ENCODE peak calls at places on chromosome 19, in four cellular contexts. One of them, this sample, is unnamed.

GRCh38 chr19:42030605-42031004 is 36.6 kb upstream of the ATP1A3 start:
- DNase-seq in HCT116: no peak
- DNase-seq in MM.1S: no peak
- DNase-seq in mesendoderm: no peak
- DNase-seq in this sample: no peak

GRCh38 chr19:31676271-31677004 is 327.2 kb upstream of the TSHZ3 start:
- DNase-seq in MM.1S: peak
- DNase-seq in HCT116: no peak
- DNase-seq in mesendoderm: peak
- DNase-seq in this sample: no peak

GRCh38 chr19:48751835-48752510 is 468 bp downstream of the FUT1 start:
- DNase-seq in MM.1S: no peak
- DNase-seq in HCT116: peak
- DNase-seq in mesendoderm: peak
- DNase-seq in this sample: no peak

GRCh38 chr19:48715681-48716171 is 3.8 kb downstream of the MAMSTR start:
- DNase-seq in MM.1S: no peak
- DNase-seq in mesendoderm: no peak
- DNase-seq in HCT116: no peak
- DNase-seq in this sample: no peak

GRCh38 chr19:13212759-13213330 is 62.6 kb downstream of the IER2 start:
- DNase-seq in MM.1S: peak
- DNase-seq in HCT116: peak
- DNase-seq in mesendoderm: peak
- DNase-seq in this sample: no peak

GRCh38 chr19:41528106-41528505 is 47.9 kb upstream of the CEACAM21 start:
- DNase-seq in MM.1S: no peak
- DNase-seq in mesendoderm: no peak
- DNase-seq in HCT116: no peak
- DNase-seq in this sample: no peak

GRCh38 chr19:28466107-28467045 is 746.6 kb downstream of the UQCRFS1 start:
- DNase-seq in HCT116: no peak
- DNase-seq in MM.1S: peak
- DNase-seq in mesendoderm: peak
- DNase-seq in this sample: peak

GRCh38 chr19:34241513-34242337 is 12.6 kb upstream of the GARRE1 start:
- DNase-seq in mesendoderm: peak
- DNase-seq in MM.1S: no peak
- DNase-seq in HCT116: no peak
- DNase-seq in this sample: no peak

GRCh38 chr19:41563847-41564514 is 12.0 kb upstream of the CEACAM21 start:
- DNase-seq in mesendoderm: peak
- DNase-seq in HCT116: no peak
- DNase-seq in MM.1S: no peak
- DNase-seq in this sample: no peak

DNA sequence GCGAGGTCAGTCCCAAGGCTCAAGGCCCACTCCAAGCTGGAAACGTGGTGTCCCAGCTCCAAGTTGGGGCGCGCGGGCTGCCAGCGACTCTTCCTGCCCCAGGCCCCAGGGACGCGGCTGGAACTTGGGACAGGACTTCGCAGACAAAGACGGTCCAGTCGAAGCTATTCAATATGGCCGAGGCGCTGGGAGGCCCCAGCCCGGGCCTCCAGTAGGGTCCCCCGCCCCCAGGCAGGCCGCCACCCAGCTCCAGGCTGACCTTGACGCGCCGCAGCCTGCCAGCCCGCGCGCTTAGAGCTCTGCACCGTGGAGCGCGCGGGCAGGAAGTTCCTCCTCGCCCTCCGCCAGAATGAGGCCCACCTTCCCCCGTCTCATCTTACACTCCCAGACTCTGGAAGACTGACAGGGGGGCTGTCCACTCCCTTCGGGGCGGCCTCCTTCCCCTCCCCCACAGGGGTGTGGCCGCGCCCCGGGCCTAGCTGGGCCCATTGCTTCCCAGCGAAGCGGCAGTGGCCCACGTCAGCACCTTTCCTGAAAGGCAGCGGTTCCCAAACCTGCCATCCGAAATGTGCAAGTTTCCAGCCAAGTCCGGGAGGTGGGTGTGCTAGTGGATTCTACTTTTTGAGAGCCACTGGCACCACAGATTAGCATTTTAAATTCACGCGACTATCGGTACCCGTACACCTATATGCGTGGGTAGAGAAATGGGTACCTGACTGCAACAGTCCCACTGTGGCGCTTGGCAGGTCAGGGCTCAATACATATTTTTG is at the start of gene CCDC8:
- DNase-seq in HCT116: no peak
- DNase-seq in MM.1S: no peak
- DNase-seq in mesendoderm: peak
- DNase-seq in this sample: no peak
- H3K27ac ChIP-seq in HCT116: no peak
- H3K27ac ChIP-seq in MM.1S: no peak
- H3K27ac ChIP-seq in mesendoderm: peak
- H3K27ac ChIP-seq in this sample: peak

GRCh38 chr19:8087876-8088275 is 35.3 kb downstream of the CCL25 start:
- DNase-seq in HCT116: no peak
- DNase-seq in mesendoderm: no peak
- DNase-seq in MM.1S: no peak
- DNase-seq in this sample: no peak

GRCh38 chr19:8090932-8091331 is 38.4 kb downstream of the CCL25 start:
- DNase-seq in mesendoderm: no peak
- DNase-seq in HCT116: no peak
- DNase-seq in MM.1S: no peak
- DNase-seq in this sample: no peak

GRCh38 chr19:8088752-8089663 is 36.4 kb downstream of the CCL25 start:
- DNase-seq in mesendoderm: peak
- DNase-seq in HCT116: no peak
- DNase-seq in MM.1S: no peak
- DNase-seq in this sample: no peak

GRCh38 chr19:8086849-8087248 is 34.3 kb downstream of the CCL25 start:
- DNase-seq in mesendoderm: no peak
- DNase-seq in MM.1S: no peak
- DNase-seq in HCT116: no peak
- DNase-seq in this sample: no peak

DNA sequence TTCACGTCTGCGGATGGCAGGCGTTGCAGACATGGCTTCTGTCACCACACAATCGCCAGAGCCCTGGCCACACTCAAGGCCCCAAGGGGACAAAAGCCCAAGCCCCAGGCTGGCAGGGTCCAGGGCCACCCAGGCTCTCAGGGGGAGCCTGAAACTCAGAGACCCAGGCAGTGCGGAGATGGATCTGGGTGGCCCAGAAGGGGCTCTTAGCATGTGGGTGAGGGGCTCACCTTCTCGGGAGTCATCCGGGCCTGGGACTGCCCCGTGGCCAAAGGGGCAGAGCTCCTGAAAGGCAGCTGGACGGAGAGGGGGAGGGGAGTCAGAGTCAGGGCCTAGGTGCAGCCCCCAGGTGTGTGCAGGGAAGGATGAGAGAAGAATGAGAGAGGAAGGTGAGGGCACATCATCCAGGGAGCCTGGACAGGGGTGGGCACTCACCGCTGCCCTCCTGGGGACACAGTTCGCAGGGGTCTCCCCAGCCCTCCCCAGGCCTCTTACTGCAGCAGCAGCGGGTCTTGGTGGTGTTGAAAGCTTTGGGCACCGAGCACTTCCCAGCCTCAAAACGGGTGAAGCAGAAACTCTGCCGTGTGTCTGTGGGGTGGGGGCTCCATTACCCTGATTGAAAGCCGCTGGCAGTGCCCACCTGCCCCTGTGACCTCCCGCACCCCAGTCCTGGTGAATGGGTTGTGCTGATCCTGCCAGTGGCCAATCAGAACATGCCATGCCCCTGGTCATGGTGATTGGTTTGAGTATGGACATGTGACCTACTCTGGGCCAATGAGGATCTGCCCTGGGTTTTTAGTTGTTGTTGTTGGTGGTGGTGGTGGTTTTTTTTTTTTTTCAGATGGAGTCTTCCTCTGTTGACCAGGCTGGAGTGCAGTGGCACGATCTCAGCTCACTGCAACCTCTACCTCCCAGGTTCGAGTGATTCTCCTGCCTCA is 37.4 kb downstream of the CCL25 start:
- DNase-seq in mesendoderm: peak
- DNase-seq in HCT116: no peak
- DNase-seq in MM.1S: no peak
- DNase-seq in this sample: no peak
- H3K9ac ChIP-seq in mesendoderm: no peak
- H3K9ac ChIP-seq in HCT116: no peak
- H3K9ac ChIP-seq in MM.1S: no peak
- H3K9ac ChIP-seq in this sample: no peak

GRCh38 chr19:18379803-18380747 is 5.9 kb upstream of the GDF15 start:
- DNase-seq in HCT116: peak
- DNase-seq in MM.1S: no peak
- DNase-seq in mesendoderm: peak
- DNase-seq in this sample: no peak
- H3K27ac ChIP-seq in HCT116: peak
- H3K27ac ChIP-seq in MM.1S: no peak
- H3K27ac ChIP-seq in mesendoderm: peak
- H3K27ac ChIP-seq in this sample: no peak

GRCh38 chr19:51368366-51369282 is at the start of gene CLDND2:
- DNase-seq in MM.1S: no peak
- DNase-seq in HCT116: no peak
- DNase-seq in mesendoderm: peak
- DNase-seq in this sample: no peak

GRCh38 chr19:51366050-51366998 is at the start of gene ETFB:
- DNase-seq in mesendoderm: peak
- DNase-seq in MM.1S: no peak
- DNase-seq in HCT116: peak
- DNase-seq in this sample: peak

GRCh38 chr19:51365211-51366049 is 758 bp downstream of the ETFB start:
- DNase-seq in HCT116: no peak
- DNase-seq in mesendoderm: no peak
- DNase-seq in MM.1S: no peak
- DNase-seq in this sample: no peak

GRCh38 chr19:51366999-51367564 is 894 bp upstream of the ETFB start:
- DNase-seq in MM.1S: no peak
- DNase-seq in HCT116: no peak
- DNase-seq in mesendoderm: no peak
- DNase-seq in this sample: no peak

GRCh38 chr19:51367565-51368365 is 1.0 kb downstream of the CLDND2 start:
- DNase-seq in HCT116: peak
- DNase-seq in mesendoderm: peak
- DNase-seq in MM.1S: no peak
- DNase-seq in this sample: peak
- H3K9ac ChIP-seq in HCT116: peak
- H3K9ac ChIP-seq in mesendoderm: peak
- H3K9ac ChIP-seq in MM.1S: no peak
- H3K9ac ChIP-seq in this sample: no peak

GRCh38 chr19:11924886-11925583 is at the start of gene ZNF700:
- DNase-seq in mesendoderm: peak
- DNase-seq in MM.1S: peak
- DNase-seq in HCT116: peak
- DNase-seq in this sample: peak
- H3K27ac ChIP-seq in mesendoderm: peak
- H3K27ac ChIP-seq in MM.1S: peak
- H3K27ac ChIP-seq in HCT116: peak
- H3K27ac ChIP-seq in this sample: peak

GRCh38 chr19:47372603-47373002 is 23.5 kb downstream of the DHX34 start:
- DNase-seq in mesendoderm: no peak
- DNase-seq in MM.1S: no peak
- DNase-seq in HCT116: no peak
- DNase-seq in this sample: no peak

GRCh38 chr19:47374876-47375693 is 26.0 kb downstream of the DHX34 start:
- DNase-seq in mesendoderm: no peak
- DNase-seq in MM.1S: no peak
- DNase-seq in HCT116: no peak
- DNase-seq in this sample: no peak

GRCh38 chr19:47371269-47371668 is 22.2 kb downstream of the DHX34 start:
- DNase-seq in MM.1S: no peak
- DNase-seq in HCT116: no peak
- DNase-seq in mesendoderm: no peak
- DNase-seq in this sample: no peak

GRCh38 chr19:47373246-47374240 is 24.4 kb downstream of the DHX34 start:
- DNase-seq in MM.1S: no peak
- DNase-seq in HCT116: no peak
- DNase-seq in mesendoderm: no peak
- DNase-seq in this sample: no peak

GRCh38 chr19:47369923-47370625 is 21.0 kb downstream of the DHX34 start:
- DNase-seq in MM.1S: no peak
- DNase-seq in HCT116: no peak
- DNase-seq in mesendoderm: no peak
- DNase-seq in this sample: no peak
- H3K9ac ChIP-seq in MM.1S: no peak
- H3K9ac ChIP-seq in HCT116: no peak
- H3K9ac ChIP-seq in mesendoderm: no peak
- H3K9ac ChIP-seq in this sample: no peak

GRCh38 chr19:21970466-21970865 is 40.3 kb downstream of the ZNF208 start:
- DNase-seq in MM.1S: no peak
- DNase-seq in mesendoderm: no peak
- DNase-seq in HCT116: no peak
- DNase-seq in this sample: no peak
- H3K27ac ChIP-seq in MM.1S: no peak
- H3K27ac ChIP-seq in mesendoderm: no peak
- H3K27ac ChIP-seq in HCT116: no peak
- H3K27ac ChIP-seq in this sample: no peak

GRCh38 chr19:39024875-39025641 is 7.3 kb downstream of the FBXO27 start:
- DNase-seq in MM.1S: no peak
- DNase-seq in mesendoderm: no peak
- DNase-seq in HCT116: no peak
- DNase-seq in this sample: no peak

GRCh38 chr19:39031368-39032163 is 783 bp downstream of the FBXO27 start:
- DNase-seq in MM.1S: peak
- DNase-seq in HCT116: peak
- DNase-seq in mesendoderm: peak
- DNase-seq in this sample: no peak

GRCh38 chr19:39032164-39032918 is at the start of gene FBXO27:
- DNase-seq in mesendoderm: peak
- DNase-seq in MM.1S: no peak
- DNase-seq in HCT116: peak
- DNase-seq in this sample: no peak

DNA sequence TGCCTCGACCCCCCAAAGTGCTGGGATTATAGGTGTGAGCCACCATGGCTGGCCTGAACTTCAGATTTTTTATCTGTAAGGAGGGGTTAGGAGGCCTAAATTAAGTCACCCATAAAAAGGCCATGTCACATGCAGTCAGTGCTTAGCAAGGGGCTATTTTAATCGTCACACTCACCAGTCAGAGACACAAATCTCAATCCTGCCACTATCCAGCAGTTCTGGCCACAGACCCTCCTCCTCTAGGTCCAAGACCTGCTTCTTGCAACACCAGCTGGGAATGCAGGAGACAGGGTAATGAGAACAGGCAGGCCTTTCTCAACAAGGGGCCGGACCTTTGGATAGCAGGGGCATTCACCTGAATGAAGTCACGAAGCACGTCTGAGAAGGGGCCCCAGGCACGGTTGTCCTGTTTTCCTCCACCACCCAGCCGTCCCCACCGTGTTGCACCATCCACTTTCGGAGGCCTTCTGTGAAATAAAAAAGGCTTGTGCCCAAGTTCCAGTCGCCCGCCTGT is 1.4 kb downstream of the FBXO27 start:
- DNase-seq in MM.1S: no peak
- DNase-seq in mesendoderm: peak
- DNase-seq in HCT116: no peak
- DNase-seq in this sample: no peak
- H3K9ac ChIP-seq in MM.1S: no peak
- H3K9ac ChIP-seq in mesendoderm: peak
- H3K9ac ChIP-seq in HCT116: peak
- H3K9ac ChIP-seq in this sample: peak